ENCODE peak calls at places on chromosomes 6 and 20, in four cellular contexts. I is hepatocyte, L is thoracic aorta, P is cardiac muscle cell. Q is an unnamed sample. For H3K4me1, the result is how much of the 10 kb centered on the place peaks cover.

GRCh38 chr20:20780127-20780822 is 67.8 kb upstream of the RALGAPA2 start:
- DNase-seq in I (peak), L (peak), P (no peak), Q (peak)

GRCh38 chr20:35601990-35602389 is 13.6 kb upstream of the SPAG4 start:
- DNase-seq in I (no peak), L (no peak), P (no peak), Q (no peak)

GRCh38 chr6:47203266-47203967 is 106.3 kb downstream of the TNFRSF21 start:
- DNase-seq in I (no peak), L (no peak), P (no peak), Q (no peak)

GRCh38 chr20:20363449-20364015 is 4.4 kb upstream of the INSM1 start:
- DNase-seq in I (no peak), L (no peak), P (peak), Q (no peak)

GRCh38 chr6:54440549-54440948 is 132.3 kb downstream of the TINAG start:
- DNase-seq in I (no peak), L (no peak), P (no peak), Q (no peak)

GRCh38 chr6:39203804-39204495 is 25.3 kb downstream of the KCNK5 start:
- DNase-seq in I (peak), L (no peak), P (no peak), Q (no peak)

GRCh38 chr6:2876210-2877056 is 26.7 kb downstream of the SERPINB9 start:
- DNase-seq in I (peak), L (no peak), P (peak), Q (peak)

GRCh38 chr6:85459224-85459901 is 9.5 kb downstream of the NT5E start:
- DNase-seq in I (no peak), L (no peak), P (no peak), Q (no peak)

GRCh38 chr20:52268184-52268583 is 76.6 kb upstream of the ZFP64 start:
- DNase-seq in I (no peak), L (no peak), P (no peak), Q (no peak)

GRCh38 chr20:53871541-53871940 is 198.9 kb downstream of the BCAS1 start:
- DNase-seq in I (no peak), L (no peak), P (no peak), Q (no peak)

GRCh38 chr6:119533603-119534279 is 184.2 kb upstream of the MAN1A1 start:
- DNase-seq in I (no peak), L (no peak), P (no peak), Q (no peak)

GRCh38 chr20:51696304-51697118 is 71.7 kb downstream of the ATP9A start:
- DNase-seq in I (peak), L (no peak), P (peak), Q (peak)

GRCh38 chr6:28537509-28538140 is 11.9 kb downstream of the GPX5 start:
- DNase-seq in I (peak), L (no peak), P (no peak), Q (no peak)

GRCh38 chr6:11121851-11122250 is 10.3 kb upstream of the ERVFRD-1 start:
- DNase-seq in I (no peak), L (no peak), P (no peak), Q (no peak)

GRCh38 chr6:111724505-111724904 is 118.8 kb upstream of the TRAF3IP2 start:
- DNase-seq in I (no peak), L (no peak), P (no peak), Q (no peak)

GRCh38 chr6:41767112-41767946 is 12.4 kb downstream of the FRS3 start:
- DNase-seq in I (peak), L (no peak), P (peak), Q (peak)

GRCh38 chr6:43636312-43636667 is 650 bp downstream of the MAD2L1BP start:
- DNase-seq in I (peak), L (no peak), P (peak), Q (peak)

GRCh38 chr20:58870293-58871014 is 17.9 kb downstream of the GNAS start:
- DNase-seq in I (peak), L (no peak), P (peak), Q (peak)

GRCh38 chr20:24491043-24491756 is 21.8 kb downstream of the SYNDIG1 start:
- DNase-seq in I (no peak), L (no peak), P (no peak), Q (no peak)

GRCh38 chr6:24858154-24858801 is 59.6 kb upstream of the ARMH2 start:
- DNase-seq in I (no peak), L (no peak), P (no peak), Q (no peak)

GRCh38 chr6:20379231-20379630 is 22.4 kb upstream of the E2F3 start:
- DNase-seq in I (no peak), L (no peak), P (no peak), Q (no peak)

GRCh38 chr20:438581-439469 is 23.5 kb downstream of the TBC1D20 start:
- DNase-seq in I (no peak), L (no peak), P (no peak), Q (peak)

GRCh38 chr6:154123567-154123966 is 84.5 kb downstream of the OPRM1 start:
- DNase-seq in I (no peak), L (no peak), P (no peak), Q (no peak)

GRCh38 chr6:24838994-24839393 is 40.3 kb upstream of the ARMH2 start:
- DNase-seq in I (no peak), L (no peak), P (no peak), Q (no peak)

GRCh38 chr20:47748851-47749250 is 36.4 kb downstream of the SULF2 start:
- DNase-seq in I (no peak), L (no peak), P (no peak), Q (no peak)

GRCh38 chr20:43824699-43825402 is 89.8 kb upstream of the TOX2 start:
- DNase-seq in I (peak), L (no peak), P (peak), Q (peak)

DNA sequence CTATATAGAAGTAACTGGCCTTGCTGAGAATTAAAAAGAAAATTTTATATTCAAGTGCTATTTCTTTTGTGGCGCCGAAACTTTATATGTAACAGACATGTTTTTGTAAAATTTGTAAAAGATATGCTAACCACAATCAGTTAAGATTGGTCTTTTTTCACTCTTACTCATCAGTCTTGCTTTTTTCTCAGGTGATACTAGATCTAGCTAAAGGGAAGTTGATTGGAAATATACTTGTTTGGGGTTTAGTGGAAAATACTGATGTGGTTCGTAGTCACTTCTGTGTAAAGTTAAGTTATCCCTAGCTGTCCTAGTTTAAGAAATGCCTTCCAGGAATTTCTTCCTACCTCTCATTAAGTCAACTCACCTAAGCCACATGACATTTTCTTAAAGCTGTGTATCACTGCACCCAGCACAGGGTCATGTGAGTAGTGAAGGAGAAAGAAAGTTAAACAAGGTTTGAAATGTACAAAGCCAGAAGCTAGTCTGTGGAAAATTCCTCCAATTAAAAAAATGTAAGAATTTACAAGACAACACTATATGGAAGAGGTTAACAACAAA is 16.3 kb downstream of the RTN4IP1 start:
- DNase-seq in I (no peak), L (no peak), P (no peak), Q (no peak)
- H3K4me1 ChIP-seq in I (under half), L (under half), P (under half), Q (under half)

GRCh38 chr6:52591832-52592231 is 15.0 kb upstream of the TRAM2 start:
- DNase-seq in I (no peak), L (no peak), P (no peak), Q (no peak)
- H3K4me1 ChIP-seq in I (under half), L (under half), P (under half), Q (under half)

GRCh38 chr6:87210979-87211378 is 55.6 kb downstream of the ZNF292 start:
- DNase-seq in I (no peak), L (no peak), P (no peak), Q (no peak)
- H3K4me1 ChIP-seq in I (under half), L (under half), P (under half), Q (under half)

DNA sequence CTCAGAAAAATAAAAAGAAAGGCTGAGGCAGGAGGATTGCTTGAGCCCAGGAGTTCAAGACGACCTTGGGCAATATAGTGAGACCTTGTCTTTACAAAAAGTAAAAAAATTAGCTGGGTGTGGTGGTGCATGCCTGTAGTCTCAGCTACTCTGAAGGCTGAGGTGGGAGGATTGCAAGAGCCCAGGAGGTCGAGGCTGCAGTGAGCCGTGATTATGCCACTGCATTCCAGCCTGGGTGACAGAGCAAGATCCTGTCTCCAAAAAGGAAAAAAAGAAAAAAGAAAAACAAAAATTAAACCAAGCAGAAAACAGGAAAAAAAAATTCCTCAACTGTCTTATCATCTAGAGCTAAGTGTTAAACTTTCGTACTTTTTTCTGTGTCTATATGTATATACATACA is 12.4 kb upstream of the SRSF3 start:
- DNase-seq in I (no peak), L (no peak), P (no peak), Q (no peak)
- H3K4me1 ChIP-seq in I (under half), L (under half), P (under half), Q (under half)

DNA sequence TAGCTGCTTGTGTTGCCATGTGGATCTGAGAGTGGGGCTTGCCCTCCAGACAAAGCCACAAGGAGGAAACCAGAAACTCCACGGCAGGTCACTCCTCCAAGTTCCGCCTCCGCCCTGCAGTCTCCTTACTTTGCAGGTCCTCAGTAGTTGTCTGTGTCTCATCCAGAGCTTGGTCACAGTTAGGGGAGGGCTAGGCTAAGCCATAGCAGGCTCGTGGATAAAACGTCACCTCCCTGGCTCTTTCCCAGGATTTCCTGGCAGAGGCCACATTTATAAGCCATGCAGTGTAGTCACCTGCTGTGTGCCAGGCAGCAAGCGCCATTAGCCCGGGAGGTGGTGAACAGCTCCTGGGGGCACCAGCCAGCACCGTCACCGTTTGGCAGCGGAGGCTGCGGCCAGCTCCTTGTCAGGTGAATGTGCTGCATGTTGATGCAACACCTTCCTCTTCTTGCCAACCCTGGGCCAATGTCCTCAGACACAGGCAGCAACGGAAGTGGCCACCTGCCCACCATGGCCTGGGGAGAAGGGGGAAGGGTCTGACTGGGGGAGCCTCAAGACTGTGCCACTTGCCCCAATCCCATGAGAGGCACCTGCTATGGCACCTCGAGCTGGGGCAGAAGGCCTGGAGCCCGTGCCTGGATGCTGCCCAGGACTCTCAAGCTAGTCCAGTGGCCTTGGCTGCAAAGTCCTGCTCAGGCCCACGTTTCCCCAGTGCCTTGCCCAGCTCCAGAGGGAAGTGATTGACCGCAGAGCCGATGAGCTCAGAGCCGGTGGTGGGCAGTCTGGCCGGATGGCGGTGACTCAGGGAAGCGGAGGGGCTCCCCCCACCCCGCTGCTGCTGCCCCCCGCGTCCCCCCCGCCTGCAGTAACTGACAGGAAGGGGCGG is 39.0 kb upstream of the SLCO4A1 start:
- DNase-seq in I (no peak), L (no peak), P (no peak), Q (peak)
- H3K4me1 ChIP-seq in I (under half), L (under half), P (under half), Q (under half)

DNA sequence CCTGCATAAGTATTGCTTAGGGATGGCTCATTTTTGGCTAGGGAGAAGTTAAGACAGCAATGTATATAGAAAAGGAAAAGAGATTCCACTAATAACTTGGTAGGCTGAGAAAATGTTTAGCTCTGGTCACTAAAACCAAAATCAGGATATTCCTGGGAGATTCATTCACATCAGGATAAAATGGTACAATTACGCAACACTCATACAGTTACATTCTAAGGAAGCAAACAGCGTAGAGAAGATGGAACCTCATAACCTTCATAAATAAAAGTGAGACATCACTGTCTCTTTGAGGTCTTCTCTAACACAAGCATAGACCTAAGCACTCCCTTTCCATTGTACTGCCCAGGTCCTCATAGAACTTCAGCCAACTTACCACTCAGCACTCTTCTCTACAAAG is 295.7 kb upstream of the RUNX2 start:
- DNase-seq in I (no peak), L (no peak), P (no peak), Q (no peak)
- H3K4me1 ChIP-seq in I (under half), L (under half), P (under half), Q (under half)

Q was measured in SJCRH30.